ENCODE peak calls at places on chromosomes 2 and 18, in eight cellular contexts. Z is psoas muscle; I is Peyer's patch; C is stomach; R is tibial artery; M is neuronal stem cell; Q is HCT116; E is CD8-positive, alpha-beta T cell. H is an unnamed sample. For H3K4me1 and H3K27me3, the result is how much of the 10 kb centered on the place peaks cover.

GRCh38 chr2:137333386-137333972 is 568.1 kb downstream of the THSD7B start:
- DNase-seq in M (no peak), Q (no peak), C (no peak), E (no peak), Z (no peak), R (no peak), I (no peak), H (peak)

GRCh38 chr2:140918426-140918825 is 1212.4 kb downstream of the LRP1B start:
- DNase-seq in C (no peak), R (no peak), Q (no peak), Z (no peak), I (no peak), M (no peak), E (no peak), H (no peak)

GRCh38 chr18:48488388-48488850 is 50.4 kb upstream of the CTIF start:
- DNase-seq in C (peak), Z (no peak), Q (peak), R (peak), E (no peak), I (peak), M (no peak), H (peak)

GRCh38 chr2:38039511-38039910 is 36.4 kb downstream of the CYP1B1 start:
- DNase-seq in Z (no peak), Q (no peak), M (no peak), R (no peak), I (no peak), C (no peak), E (no peak), H (no peak)

GRCh38 chr18:8088626-8089025 is 520.6 kb upstream of the RAB12 start:
- DNase-seq in M (no peak), E (no peak), C (no peak), R (no peak), Z (no peak), I (no peak), Q (no peak), H (no peak)

GRCh38 chr2:182456784-182457183 is 29.9 kb upstream of the PDE1A start:
- DNase-seq in M (no peak), I (no peak), Q (no peak), E (no peak), R (no peak), C (no peak), Z (no peak), H (peak)

GRCh38 chr2:26352892-26353291 is 6.3 kb upstream of the ADGRF3 start:
- DNase-seq in I (peak), E (no peak), Z (no peak), R (no peak), C (no peak), M (no peak), Q (peak), H (no peak)

GRCh38 chr2:119431155-119431975 is at the start of gene TMEM37:
- DNase-seq in E (no peak), Z (peak), Q (peak), I (peak), R (no peak), C (peak), M (peak), H (peak)

GRCh38 chr18:5628512-5629255 is 84.9 kb upstream of the EPB41L3 start:
- DNase-seq in Q (no peak), C (peak), M (peak), Z (peak), E (no peak), I (peak), R (peak), H (peak)

GRCh38 chr18:5626130-5626880 is 82.5 kb upstream of the EPB41L3 start:
- DNase-seq in I (no peak), Z (no peak), Q (no peak), R (no peak), C (no peak), M (no peak), E (no peak), H (no peak)

GRCh38 chr18:5625076-5625475 is 81.3 kb upstream of the EPB41L3 start:
- DNase-seq in R (no peak), C (no peak), M (no peak), I (no peak), Z (no peak), E (no peak), Q (no peak), H (no peak)

GRCh38 chr18:5630057-5630765 is 86.4 kb upstream of the EPB41L3 start:
- DNase-seq in Q (no peak), C (peak), M (peak), R (peak), I (peak), Z (peak), E (no peak), H (peak)

GRCh38 chr18:5627756-5628511 is 84.1 kb upstream of the EPB41L3 start:
- DNase-seq in C (no peak), M (no peak), R (no peak), Z (no peak), I (peak), Q (no peak), E (no peak), H (no peak)
- H3K4me3 ChIP-seq in C (peak), M (peak), R (peak), Z (peak), I (peak), Q (no peak), E (no peak), H (peak)

GRCh38 chr2:235029054-235029453 is 77.2 kb downstream of the SH3BP4 start:
- DNase-seq in Q (no peak), E (no peak), M (no peak), C (no peak), R (no peak), I (no peak), Z (no peak), H (no peak)
- H3K4me1 ChIP-seq in Q (under half), E (under half), M (under half), C (half or more), R (under half), I (under half), Z (under half), H (under half)

DNA sequence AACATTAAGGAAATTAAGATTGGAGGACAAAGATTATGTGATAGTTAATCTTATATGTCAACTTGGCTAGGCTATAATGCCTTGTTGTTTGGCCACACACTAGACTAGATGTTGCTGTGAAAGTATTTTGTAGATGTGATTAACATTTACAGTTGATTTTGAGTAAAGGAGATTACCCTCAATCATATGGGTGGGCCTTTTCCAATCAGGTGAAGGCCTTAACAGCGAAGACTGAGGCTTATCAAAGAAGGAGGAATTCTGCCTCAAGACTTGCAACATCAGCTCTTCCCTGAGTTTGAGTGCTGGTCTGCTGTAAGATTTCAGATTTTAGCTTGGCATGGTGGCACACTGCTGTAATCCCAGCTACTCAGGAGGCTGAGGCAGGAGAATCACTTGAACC is 250.3 kb downstream of the CDH20 start:
- DNase-seq in Z (no peak), I (no peak), M (no peak), C (no peak), E (no peak), R (no peak), Q (no peak), H (no peak)
- H3K27me3 ChIP-seq in Z (under half), I (under half), M (under half), C (under half), E (under half), R (under half), Q (under half), H (under half)

DNA sequence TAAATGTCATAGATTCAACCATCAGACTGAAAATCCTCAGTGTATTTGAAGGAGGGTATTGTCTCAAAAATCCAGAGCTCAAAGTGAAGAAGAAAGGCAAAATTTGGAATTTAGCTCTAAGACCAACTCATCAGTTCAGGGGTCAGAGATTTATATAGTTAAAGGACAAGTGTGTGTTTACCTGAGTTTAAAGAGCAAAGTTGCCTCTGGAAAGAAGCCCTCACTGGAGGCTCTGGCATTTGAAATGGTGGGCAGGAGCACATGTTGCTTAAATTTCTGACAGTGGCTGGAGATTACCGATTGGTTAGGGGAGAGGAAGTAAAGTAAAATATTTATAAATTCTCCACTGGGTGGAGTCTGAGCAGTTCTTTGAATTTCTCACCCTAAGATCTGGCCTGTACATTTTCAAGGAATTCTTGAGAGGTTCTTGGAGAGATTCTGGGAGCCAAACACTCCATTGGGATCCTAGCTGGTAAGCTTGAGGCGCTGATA is at the start of gene KYNU:
- DNase-seq in I (no peak), M (no peak), Z (no peak), R (no peak), Q (no peak), C (no peak), E (no peak), H (no peak)
- H3K4me3 ChIP-seq in I (peak), M (no peak), Z (peak), R (peak), Q (no peak), C (peak), E (no peak), H (no peak)

DNA sequence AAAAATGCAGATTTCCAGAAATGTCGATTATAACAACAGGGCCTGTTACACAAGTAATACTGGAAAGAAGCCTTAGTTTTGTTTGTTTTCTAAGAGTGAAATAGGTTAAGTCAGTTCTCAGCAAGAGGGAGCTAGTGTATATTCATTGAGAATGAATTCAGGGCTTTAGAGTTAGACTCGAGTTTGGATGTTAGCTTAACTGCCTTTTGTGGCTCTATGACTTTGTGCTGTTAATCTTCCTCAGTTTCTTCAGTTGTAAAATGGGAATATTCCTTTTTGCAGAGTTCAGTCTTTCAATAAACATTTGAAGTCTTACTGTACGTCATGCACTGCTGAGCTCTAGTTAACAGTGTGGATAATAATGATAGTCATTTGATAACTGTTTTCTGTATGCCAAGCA is 989 bp downstream of the NDUFV2 start:
- DNase-seq in R (no peak), Z (no peak), C (no peak), E (no peak), Q (no peak), M (no peak), I (no peak), H (peak)
- H3K4me1 ChIP-seq in R (half or more), Z (half or more), C (half or more), E (half or more), Q (under half), M (under half), I (under half), H (half or more)

DNA sequence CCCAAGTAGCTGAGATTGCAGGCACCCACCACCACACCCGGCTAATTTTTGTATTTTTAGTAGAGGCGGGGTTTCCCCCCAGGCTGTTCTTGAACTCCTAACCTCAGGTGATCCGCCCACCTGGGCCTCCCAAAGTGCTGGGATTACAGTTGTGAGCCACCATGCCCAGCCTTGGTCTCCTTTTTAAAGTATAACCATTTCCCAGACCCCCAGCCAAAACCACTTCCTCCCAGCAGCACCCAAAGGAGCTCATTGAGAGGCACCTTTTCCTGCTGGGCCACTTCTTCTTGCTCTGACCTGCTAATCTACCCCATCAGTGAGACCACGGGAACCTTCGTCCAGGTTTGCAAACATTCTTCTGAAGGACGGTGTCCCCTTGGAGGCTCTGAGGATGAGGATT is 69.9 kb downstream of the INPP5D start:
- DNase-seq in Q (no peak), C (no peak), M (no peak), Z (no peak), R (no peak), E (no peak), I (no peak), H (no peak)
- H3K27me3 ChIP-seq in Q (under half), C (under half), M (under half), Z (under half), R (under half), E (under half), I (under half), H (half or more)

GRCh38 chr2:207334309-207334630 is 168.5 kb upstream of the KLF7 start:
- DNase-seq in Q (no peak), C (no peak), I (no peak), M (no peak), R (no peak), E (no peak), Z (no peak), H (no peak)
- H3K4me3 ChIP-seq in Q (no peak), C (peak), I (no peak), M (peak), R (peak), E (no peak), Z (peak), H (peak)

GRCh38 chr2:128289439-128289838 is 29.2 kb downstream of the HS6ST1 start:
- DNase-seq in C (no peak), I (no peak), M (no peak), Z (peak), E (no peak), R (no peak), Q (no peak), H (no peak)

GRCh38 chr2:128290356-128290755 is 28.3 kb downstream of the HS6ST1 start:
- DNase-seq in Q (no peak), I (no peak), E (no peak), Z (no peak), M (no peak), C (no peak), R (no peak), H (no peak)

GRCh38 chr2:128292599-128293425 is 25.9 kb downstream of the HS6ST1 start:
- DNase-seq in C (no peak), E (no peak), I (no peak), R (no peak), Q (no peak), M (no peak), Z (peak), H (no peak)

GRCh38 chr2:128291844-128292598 is 26.6 kb downstream of the HS6ST1 start:
- DNase-seq in C (no peak), R (no peak), Q (no peak), I (no peak), E (no peak), M (no peak), Z (peak), H (no peak)

DNA sequence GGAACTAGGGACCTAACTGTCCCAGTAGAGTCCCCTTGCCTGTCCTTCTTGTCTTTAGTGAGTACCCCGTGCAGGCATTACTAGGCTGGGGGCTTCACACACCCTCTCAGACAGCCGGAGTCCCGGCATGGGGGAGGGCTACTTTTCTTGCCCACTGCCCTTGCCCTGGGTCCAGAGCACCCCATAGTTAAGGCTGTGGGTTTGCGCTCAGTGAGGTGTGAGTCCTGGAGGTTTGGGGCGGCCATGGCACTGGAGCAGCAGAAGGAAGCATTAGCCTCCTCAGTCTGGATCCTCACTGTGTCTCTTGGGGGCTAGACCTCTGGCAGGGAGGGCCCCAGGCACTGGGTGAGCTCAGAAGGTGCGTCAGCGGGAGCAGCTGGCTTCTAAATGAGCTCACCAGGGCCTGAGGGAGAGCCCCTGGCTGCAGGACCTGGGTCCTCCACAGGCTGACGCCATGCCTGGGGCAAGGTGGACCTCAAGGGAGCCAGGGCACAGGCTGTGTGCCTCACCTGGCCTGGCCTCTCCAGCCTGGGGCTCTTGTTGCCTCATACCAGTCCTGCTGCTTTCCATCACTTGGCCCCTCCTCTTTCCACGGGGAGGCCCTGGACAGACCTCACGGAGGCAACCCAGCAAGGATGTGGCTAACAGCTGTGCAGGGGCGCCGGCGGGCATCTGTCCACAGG is 27.4 kb downstream of the HS6ST1 start:
- DNase-seq in Z (peak), C (no peak), I (no peak), M (no peak), E (no peak), Q (no peak), R (no peak), H (no peak)
- H3K4me1 ChIP-seq in Z (under half), C (under half), I (under half), M (under half), E (under half), Q (under half), R (under half), H (under half)

GRCh38 chr2:85754313-85755095 is 713 bp downstream of the ATOH8 start:
- DNase-seq in M (peak), I (peak), C (peak), R (no peak), E (no peak), Z (peak), Q (no peak), H (peak)
- H3K27me3 ChIP-seq in M (under half), I (under half), C (half or more), R (under half), E (under half), Z (under half), Q (half or more), H (under half)